ENCODE peak calls at places on chromosomes 7 and 10, in seven cellular contexts. U, M, Q, N, Z, H and W are unnamed samples.

GRCh38 chr7:20199015-20199737 is 18.0 kb downstream of the MACC1 start:
- DNase-seq in Q (no peak), N (peak; percentile 69), Z (peak; percentile 92), H (peak; percentile 28), U (peak; percentile 80), M (no peak), W (no peak)

GRCh38 chr10:78516236-78516635 is 482.6 kb downstream of the RPS24 start:
- DNase-seq in U (no peak), M (no peak), Q (no peak), H (no peak), Z (no peak), N (no peak), W (no peak)

GRCh38 chr10:114259825-114260224 is 20.8 kb downstream of the VWA2 start:
- DNase-seq in Z (peak; percentile 12), M (no peak), N (no peak), U (no peak), H (peak; percentile 67), Q (no peak), W (no peak)

GRCh38 chr7:105139381-105139780 is 125.4 kb downstream of the KMT2E start:
- DNase-seq in H (no peak), Z (no peak), Q (no peak), U (no peak), N (no peak), M (no peak), W (no peak)

GRCh38 chr10:102408728-102409603 is 9.6 kb downstream of the PSD start:
- DNase-seq in Z (no peak), M (peak; percentile 78), U (peak; percentile 58), Q (peak; percentile 64), H (no peak), N (no peak), W (peak; percentile 43)

GRCh38 chr7:150992833-150993302 is 2.1 kb downstream of the NOS3 start:
- DNase-seq in Q (no peak), M (no peak), Z (peak; percentile 36), U (peak; percentile 41), N (no peak), H (peak; percentile 43), W (peak; percentile 68)

GRCh38 chr10:45004661-45005060 is 3.9 kb downstream of the ZNF22 start:
- DNase-seq in M (no peak), H (no peak), Q (no peak), U (no peak), N (no peak), Z (no peak), W (no peak)

GRCh38 chr10:69682955-69683474 is 53.0 kb downstream of the FAM241B start:
- DNase-seq in U (no peak), Z (no peak), H (no peak), N (no peak), Q (no peak), M (no peak), W (no peak)

GRCh38 chr7:146115665-146116451 is 743 bp upstream of the CNTNAP2 start:
- DNase-seq in N (peak; percentile 61), Z (no peak), M (peak; percentile 15), H (peak; percentile 61), U (peak; percentile 92), Q (no peak), W (peak; percentile 92)

GRCh38 chr10:32367793-32368453 is 21.0 kb upstream of the EPC1 start:
- DNase-seq in M (peak; percentile 70), H (peak; percentile 62), Q (peak; percentile 49), N (peak; percentile 70), Z (peak; percentile 61), U (peak; percentile 47), W (peak; percentile 67)

GRCh38 chr10:127897177-127897576 is 4.4 kb upstream of the CLRN3 start:
- DNase-seq in H (no peak), U (no peak), M (no peak), Q (no peak), Z (no peak), N (no peak), W (no peak)

GRCh38 chr10:62749104-62749683 is 55.3 kb upstream of the ADO start:
- DNase-seq in H (no peak), Z (no peak), N (no peak), U (no peak), M (no peak), Q (no peak), W (no peak)

GRCh38 chr10:11742779-11743298 is 657 bp downstream of the ECHDC3 start:
- DNase-seq in N (no peak), H (peak; percentile 74), M (no peak), Z (no peak), Q (no peak), U (no peak), W (no peak)

GRCh38 chr7:66907731-66908130 is 13.3 kb upstream of the TMEM248 start:
- DNase-seq in M (no peak), Q (no peak), H (no peak), N (no peak), Z (no peak), U (no peak), W (no peak)

GRCh38 chr10:66180651-66181318 is 745.1 kb upstream of the LRRTM3 start:
- DNase-seq in U (peak; percentile 48), M (no peak), Z (peak; percentile 50), H (no peak), N (peak; percentile 66), Q (peak; percentile 9), W (peak; percentile 33)

GRCh38 chr7:130936202-130936931 is 202.4 kb upstream of the KLF14 start:
- DNase-seq in M (no peak), Q (no peak), H (no peak), Z (no peak), N (no peak), U (no peak), W (no peak)

GRCh38 chr10:30821269-30821993 is 191.9 kb upstream of the LYZL2 start:
- DNase-seq in Q (no peak), N (no peak), Z (no peak), H (no peak), U (no peak), M (no peak), W (no peak)

GRCh38 chr10:79202188-79203013 is 133.6 kb downstream of the ZMIZ1 start:
- DNase-seq in Z (no peak), U (no peak), H (no peak), M (peak; percentile 38), Q (no peak), N (peak; percentile 27), W (peak; percentile 47)

GRCh38 chr10:71076473-71077142 is 135.8 kb upstream of the UNC5B start:
- DNase-seq in U (peak; percentile 67), N (no peak), Z (no peak), Q (no peak), H (no peak), M (no peak), W (no peak)

GRCh38 chr7:69608878-69609277 is 10.6 kb downstream of the AUTS2 start:
- DNase-seq in H (no peak), M (no peak), Q (no peak), U (no peak), Z (no peak), N (no peak), W (no peak)